ENCODE peak calls at places on chromosomes 3 and 15, in five cellular contexts. X is K562, D is HepG2, T is SK-N-SH, Q is GM12878. I is an unnamed sample.
A peak's percentile ranks its signal among the peaks of the same experiment; 100 is the strongest.

GRCh38 chr15:90816401-90817116 is 51.8 kb upstream of the FURIN start:
- DNase-seq in X (no peak), D (no peak), T (no peak), Q (no peak), I (no peak)

GRCh38 chr3:52020796-52021195 is 25.1 kb upstream of the RPL29 start:
- DNase-seq in X (no peak), D (no peak), T (no peak), Q (no peak), I (no peak)

GRCh38 chr3:3110299-3110630 is at the start of gene IL5RA:
- DNase-seq in X (no peak), D (no peak), T (peak; percentile 22), Q (no peak), I (peak; percentile 28)

GRCh38 chr15:101613130-101614000 is 38.8 kb downstream of the TM2D3 start:
- DNase-seq in X (no peak), D (peak; percentile 65), T (peak; percentile 80), Q (no peak), I (no peak)

GRCh38 chr3:30721314-30721634 is 114.9 kb downstream of the TGFBR2 start:
- DNase-seq in X (no peak), D (no peak), T (no peak), Q (no peak), I (no peak)

GRCh38 chr15:59394166-59394661 is 21.5 kb upstream of the MYO1E start:
- DNase-seq in X (no peak), D (no peak), T (no peak), Q (no peak), I (no peak)

GRCh38 chr3:81364411-81364810 is 397.0 kb downstream of the GBE1 start:
- DNase-seq in X (no peak), D (no peak), T (no peak), Q (no peak), I (no peak)

GRCh38 chr3:127867986-127868385 is 45.7 kb upstream of the MGLL start:
- DNase-seq in X (no peak), D (no peak), T (no peak), Q (no peak), I (no peak)

GRCh38 chr3:32815812-32816438 is 1.9 kb upstream of the TRIM71 start:
- DNase-seq in X (no peak), D (no peak), T (no peak), Q (no peak), I (no peak)

GRCh38 chr3:111895079-111895478 is 36.0 kb downstream of the PHLDB2 start:
- DNase-seq in X (no peak), D (peak; percentile 16), T (peak; percentile 21), Q (no peak), I (no peak)

GRCh38 chr3:130517541-130517940 is 564 bp downstream of the COL6A6 start:
- DNase-seq in X (no peak), D (no peak), T (peak; percentile 13), Q (no peak), I (no peak)

GRCh38 chr3:39362812-39363211 is 20.4 kb upstream of the SLC25A38 start:
- DNase-seq in X (no peak), D (no peak), T (no peak), Q (no peak), I (no peak)
- TF ChIP-seq GABPA in X (no peak), D (no peak), T (no peak), Q (no peak), I (no peak)

GRCh38 chr3:125613204-125613603 is 17.9 kb upstream of the OSBPL11 start:
- DNase-seq in X (no peak), D (no peak), T (no peak), Q (no peak), I (no peak)
- TF ChIP-seq REST in X (no peak), D (no peak), T (no peak), Q (no peak), I (no peak)

DNA sequence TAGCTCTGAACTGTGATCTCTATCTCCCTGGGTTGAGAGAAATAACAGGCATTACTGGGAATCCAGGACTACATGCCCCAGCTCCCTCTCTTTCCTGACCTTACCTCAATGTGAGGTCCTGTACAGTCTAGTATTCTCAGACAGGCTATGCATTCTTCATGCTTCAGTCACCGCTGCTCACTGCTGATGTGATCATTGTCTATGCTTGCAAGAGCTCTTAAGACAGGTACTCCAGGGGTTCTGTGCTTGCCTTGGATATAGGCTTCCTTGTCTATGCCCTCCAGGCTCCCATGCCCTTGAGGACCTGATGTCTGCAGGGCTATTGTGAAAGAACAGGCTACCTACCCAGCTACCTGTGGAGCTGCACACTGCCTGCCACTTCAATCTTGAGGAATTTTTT is 183.6 kb downstream of the MBNL1 start:
- DNase-seq in X (no peak), D (no peak), T (no peak), Q (no peak), I (no peak)
- TF ChIP-seq GABPA in X (no peak), D (no peak), T (no peak), Q (no peak), I (no peak)

DNA sequence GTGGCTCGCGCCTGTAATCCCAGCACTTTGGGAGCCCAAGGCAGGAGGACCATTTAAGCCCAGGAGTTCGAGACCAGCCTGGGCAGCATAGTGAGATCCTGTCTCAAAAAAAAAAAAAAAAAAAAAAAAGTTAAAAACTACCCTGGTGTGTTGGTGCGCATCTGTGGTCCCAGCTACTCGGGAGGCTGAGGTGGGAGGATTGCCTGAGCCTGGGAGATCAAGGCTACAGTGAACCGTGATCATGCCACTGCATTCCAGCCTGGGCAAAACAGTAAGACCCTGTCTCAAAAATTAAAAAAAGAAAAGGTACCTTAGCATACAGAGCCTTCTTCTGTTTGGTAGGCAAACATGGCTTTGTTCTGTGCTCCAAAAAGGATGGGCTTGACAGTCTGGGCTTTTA is 57.5 kb downstream of the PTPRG start:
- DNase-seq in X (no peak), D (no peak), T (no peak), Q (no peak), I (no peak)
- TF ChIP-seq REST in X (no peak), D (no peak), T (no peak), Q (no peak), I (no peak)